ENCODE peak calls at places on chromosomes 7 and 10, in seven cellular contexts. One of them, this sample, is unnamed.

GRCh38 chr10:63208981-63209380 is 75.9 kb downstream of the NRBF2 start:
- DNase-seq in osteocyte: no peak
- DNase-seq in AML-193: no peak
- DNase-seq in kidney tubule cell: peak
- DNase-seq in aorta: no peak
- DNase-seq in GM12892: no peak
- DNase-seq in tibial artery: no peak
- DNase-seq in this sample: no peak

GRCh38 chr10:31706464-31706863 is 222.2 kb downstream of the ARHGAP12 start:
- DNase-seq in aorta: no peak
- DNase-seq in GM12892: no peak
- DNase-seq in osteocyte: no peak
- DNase-seq in kidney tubule cell: no peak
- DNase-seq in tibial artery: no peak
- DNase-seq in AML-193: no peak
- DNase-seq in this sample: no peak

GRCh38 chr7:1310936-1311335 is 78.3 kb downstream of the UNCX start:
- DNase-seq in aorta: no peak
- DNase-seq in tibial artery: no peak
- DNase-seq in GM12892: no peak
- DNase-seq in kidney tubule cell: no peak
- DNase-seq in osteocyte: no peak
- DNase-seq in AML-193: no peak
- DNase-seq in this sample: no peak

GRCh38 chr10:8306685-8307364 is 252.3 kb downstream of the GATA3 start:
- DNase-seq in GM12892: no peak
- DNase-seq in osteocyte: no peak
- DNase-seq in AML-193: no peak
- DNase-seq in kidney tubule cell: peak
- DNase-seq in aorta: no peak
- DNase-seq in tibial artery: no peak
- DNase-seq in this sample: no peak

GRCh38 chr10:10855178-10855577 is 162.5 kb upstream of the CELF2 start:
- DNase-seq in osteocyte: no peak
- DNase-seq in aorta: no peak
- DNase-seq in kidney tubule cell: no peak
- DNase-seq in tibial artery: no peak
- DNase-seq in AML-193: no peak
- DNase-seq in GM12892: no peak
- DNase-seq in this sample: no peak

GRCh38 chr10:79407397-79407796 is 38.0 kb downstream of the ZCCHC24 start:
- DNase-seq in GM12892: no peak
- DNase-seq in tibial artery: peak
- DNase-seq in osteocyte: no peak
- DNase-seq in AML-193: no peak
- DNase-seq in kidney tubule cell: no peak
- DNase-seq in aorta: no peak
- DNase-seq in this sample: no peak

GRCh38 chr10:130921461-130921860 is 390.1 kb downstream of the TCERG1L start:
- DNase-seq in aorta: no peak
- DNase-seq in tibial artery: no peak
- DNase-seq in GM12892: no peak
- DNase-seq in osteocyte: peak
- DNase-seq in AML-193: no peak
- DNase-seq in kidney tubule cell: no peak
- DNase-seq in this sample: no peak

GRCh38 chr7:4550117-4550516 is 132.0 kb upstream of the FOXK1 start:
- DNase-seq in aorta: no peak
- DNase-seq in AML-193: no peak
- DNase-seq in GM12892: no peak
- DNase-seq in kidney tubule cell: no peak
- DNase-seq in osteocyte: no peak
- DNase-seq in tibial artery: no peak
- DNase-seq in this sample: no peak

GRCh38 chr10:7424315-7424714 is 13.5 kb upstream of the SFMBT2 start:
- DNase-seq in osteocyte: no peak
- DNase-seq in kidney tubule cell: no peak
- DNase-seq in aorta: no peak
- DNase-seq in GM12892: no peak
- DNase-seq in tibial artery: no peak
- DNase-seq in AML-193: no peak
- DNase-seq in this sample: no peak

GRCh38 chr7:152312316-152312715 is 123.5 kb downstream of the KMT2C start:
- DNase-seq in GM12892: no peak
- DNase-seq in aorta: no peak
- DNase-seq in osteocyte: no peak
- DNase-seq in kidney tubule cell: no peak
- DNase-seq in AML-193: no peak
- DNase-seq in tibial artery: no peak
- DNase-seq in this sample: no peak

GRCh38 chr7:2663121-2663886 is 24.7 kb upstream of the AMZ1 start:
- DNase-seq in AML-193: no peak
- DNase-seq in tibial artery: no peak
- DNase-seq in aorta: no peak
- DNase-seq in kidney tubule cell: peak
- DNase-seq in GM12892: no peak
- DNase-seq in osteocyte: no peak
- DNase-seq in this sample: no peak

This sample was measured in HL-60.